ENCODE peak calls at places on chromosomes 13 and 19, in four cellular contexts. W is IMR-90, N is H9, U is H1. Y is an unnamed sample.

GRCh38 chr13:37023871-37024270 is 23.3 kb downstream of the EXOSC8 start:
- DNase-seq in W (peak), N (no peak), U (no peak), Y (no peak)

GRCh38 chr13:102642475-102642874 is 45.7 kb downstream of the TPP2 start:
- DNase-seq in W (no peak), N (no peak), U (no peak), Y (no peak)

GRCh38 chr19:480016-480855 is 16.1 kb upstream of the MADCAM1 start:
- DNase-seq in W (no peak), N (peak), U (no peak), Y (peak)

GRCh38 chr19:18456974-18457373 is 19.0 kb upstream of the ISYNA1 start:
- DNase-seq in W (no peak), N (no peak), U (no peak), Y (no peak)

GRCh38 chr19:2888739-2889224 is 11.9 kb upstream of the ZNF57 start:
- DNase-seq in W (no peak), N (peak), U (no peak), Y (no peak)

GRCh38 chr13:99690426-99691189 is 189.3 kb downstream of the TM9SF2 start:
- DNase-seq in W (no peak), N (no peak), U (no peak), Y (peak)

GRCh38 chr13:113495494-113496251 is 5.2 kb upstream of the DCUN1D2 start:
- DNase-seq in W (peak), N (peak), U (no peak), Y (peak)

GRCh38 chr19:43482193-43482592 is 16.8 kb upstream of the LYPD3 start:
- DNase-seq in W (no peak), N (no peak), U (no peak), Y (no peak)

GRCh38 chr19:17797397-17798201 is 2.7 kb downstream of the B3GNT3 start:
- DNase-seq in W (no peak), N (no peak), U (no peak), Y (no peak)

GRCh38 chr19:1650627-1651009 is 1.8 kb downstream of the TCF3 start:
- DNase-seq in W (peak), N (no peak), U (no peak), Y (peak)

GRCh38 chr13:51758691-51759090 is 45.3 kb downstream of the DHRS12 start:
- DNase-seq in W (no peak), N (no peak), U (no peak), Y (no peak)
- H3K56ac ChIP-seq in W (no peak), N (no peak), U (no peak), Y (no peak)

DNA sequence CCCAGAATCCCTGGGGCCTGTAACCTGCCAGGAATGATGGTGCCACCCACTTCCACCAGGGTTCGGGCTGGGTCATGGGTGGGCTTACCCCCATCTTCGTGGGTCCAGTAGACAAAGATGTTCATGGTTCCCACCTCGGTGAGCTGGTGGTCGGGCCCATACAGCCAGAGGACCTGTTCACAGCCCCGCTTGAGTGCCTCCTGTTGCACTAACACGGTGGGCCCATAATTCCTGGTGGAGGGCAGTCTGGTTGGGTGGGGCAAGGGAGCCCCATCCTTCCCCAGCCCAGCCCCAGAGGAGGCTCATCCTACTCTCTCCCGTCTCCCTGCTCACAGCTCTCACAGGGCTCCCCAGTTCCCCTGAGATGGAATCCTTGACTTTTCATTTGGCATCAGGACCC is 13.7 kb downstream of the BCAT2 start:
- DNase-seq in W (no peak), N (no peak), U (no peak), Y (no peak)
- H3K27ac ChIP-seq in W (no peak), N (no peak), U (no peak), Y (no peak)

DNA sequence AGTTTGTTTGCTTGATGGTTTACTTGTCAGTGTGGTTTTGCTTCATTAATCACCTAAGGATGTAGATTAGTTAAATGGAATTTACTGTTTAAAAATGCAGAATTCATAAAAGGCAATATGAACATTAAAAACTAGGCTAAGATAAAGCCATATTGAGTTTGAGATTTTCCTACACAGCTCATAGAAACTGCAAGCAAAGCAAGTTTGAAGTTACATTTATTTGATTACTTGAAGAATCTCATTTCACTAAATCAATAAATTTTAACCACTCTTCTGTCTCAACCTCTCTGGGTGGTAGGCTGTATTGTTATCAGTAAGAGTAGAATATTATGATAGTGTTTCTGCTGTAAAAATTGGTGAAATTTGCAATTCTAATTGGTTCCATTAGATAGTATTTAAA is 1180.7 kb upstream of the SLC10A2 start:
- DNase-seq in W (no peak), N (no peak), U (no peak), Y (no peak)
- H3K56ac ChIP-seq in W (no peak), N (no peak), U (no peak), Y (no peak)

GRCh38 chr19:32674153-32674958 is 624 bp downstream of the ANKRD27 start:
- DNase-seq in W (no peak), N (no peak), U (no peak), Y (no peak)

GRCh38 chr19:32669205-32669785 is 5.7 kb downstream of the ANKRD27 start:
- DNase-seq in W (no peak), N (no peak), U (no peak), Y (no peak)

GRCh38 chr19:32673573-32673972 is 1.4 kb downstream of the ANKRD27 start:
- DNase-seq in W (no peak), N (no peak), U (no peak), Y (no peak)

GRCh38 chr19:32674959-32675719 is at the start of gene ANKRD27:
- DNase-seq in W (peak), N (peak), U (peak), Y (peak)

DNA sequence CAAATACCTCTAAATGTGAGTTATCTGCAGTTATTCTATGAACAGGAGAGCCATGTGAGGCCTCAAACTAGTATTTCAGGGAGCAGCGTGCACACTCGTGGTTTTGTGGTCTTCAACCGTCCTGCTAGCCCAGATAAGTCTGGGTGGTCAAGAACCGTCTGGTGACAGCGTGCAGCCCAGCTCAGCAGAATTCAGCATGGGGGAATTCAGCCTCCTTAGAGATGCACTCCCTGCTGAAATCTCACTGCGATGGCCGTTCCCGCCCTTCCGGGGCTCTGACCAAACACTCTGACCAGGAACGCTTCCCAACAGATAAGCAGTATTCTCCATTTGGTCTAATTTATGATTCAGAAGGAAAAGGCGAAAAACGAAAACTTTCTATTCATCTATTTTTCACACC is 3.1 kb downstream of the ANKRD27 start:
- DNase-seq in W (no peak), N (no peak), U (no peak), Y (no peak)
- H3K27ac ChIP-seq in W (no peak), N (no peak), U (no peak), Y (no peak)

GRCh38 chr19:50331187-50332013 is 2.2 kb upstream of the KCNC3 start:
- DNase-seq in W (no peak), N (peak), U (no peak), Y (peak)
- H3K56ac ChIP-seq in W (no peak), N (no peak), U (no peak), Y (peak)

GRCh38 chr19:31145909-31146453 is 203.3 kb downstream of the TSHZ3 start:
- DNase-seq in W (no peak), N (no peak), U (no peak), Y (no peak)

GRCh38 chr19:31144069-31144468 is 205.2 kb downstream of the TSHZ3 start:
- DNase-seq in W (no peak), N (no peak), U (no peak), Y (no peak)

GRCh38 chr19:31144471-31144870 is 204.8 kb downstream of the TSHZ3 start:
- DNase-seq in W (no peak), N (no peak), U (no peak), Y (peak)

GRCh38 chr19:31146546-31147183 is 202.6 kb downstream of the TSHZ3 start:
- DNase-seq in W (no peak), N (no peak), U (no peak), Y (no peak)

DNA sequence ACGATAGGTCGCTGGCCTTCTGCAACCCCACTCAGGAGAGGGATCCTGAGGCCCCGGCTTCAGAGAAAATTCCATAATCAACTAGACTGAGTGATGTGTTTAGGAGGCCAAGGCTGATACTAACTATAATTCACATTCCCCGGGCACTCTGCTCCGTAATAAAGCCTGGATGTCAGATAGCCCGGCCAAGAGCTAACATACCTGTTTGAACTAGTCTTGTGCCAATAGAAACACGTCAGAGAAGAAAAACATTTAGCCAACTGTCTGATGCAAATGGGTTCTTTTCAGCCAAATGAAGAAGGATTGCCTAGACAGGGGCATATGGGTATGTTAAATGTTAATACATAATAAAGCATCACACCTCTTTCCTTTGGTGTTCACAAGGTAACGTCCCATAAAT is 204.2 kb downstream of the TSHZ3 start:
- DNase-seq in W (no peak), N (no peak), U (no peak), Y (no peak)
- H3K27ac ChIP-seq in W (no peak), N (no peak), U (no peak), Y (no peak)

DNA sequence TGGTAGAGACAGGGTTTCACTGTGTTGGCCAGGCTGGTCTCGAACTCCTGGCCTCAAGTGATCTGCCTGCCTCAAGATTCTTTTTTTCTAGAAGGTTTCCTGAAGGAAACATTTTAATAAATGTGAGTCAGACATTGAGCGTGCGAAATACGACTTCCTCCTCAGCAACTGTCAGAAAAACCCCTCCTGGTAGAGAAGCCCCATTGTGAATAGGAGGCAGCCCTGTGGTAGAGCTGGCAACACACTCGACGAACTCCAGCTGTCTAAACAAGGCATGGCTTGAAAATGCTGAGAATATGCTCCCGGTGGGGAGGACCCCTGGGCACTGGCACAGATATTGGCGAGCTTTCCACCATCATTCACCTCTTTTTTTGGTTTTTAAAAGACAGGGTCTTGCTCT is 9.8 kb downstream of the ZNF333 start:
- DNase-seq in W (no peak), N (no peak), U (no peak), Y (no peak)
- H3K56ac ChIP-seq in W (no peak), N (no peak), U (no peak), Y (no peak)

DNA sequence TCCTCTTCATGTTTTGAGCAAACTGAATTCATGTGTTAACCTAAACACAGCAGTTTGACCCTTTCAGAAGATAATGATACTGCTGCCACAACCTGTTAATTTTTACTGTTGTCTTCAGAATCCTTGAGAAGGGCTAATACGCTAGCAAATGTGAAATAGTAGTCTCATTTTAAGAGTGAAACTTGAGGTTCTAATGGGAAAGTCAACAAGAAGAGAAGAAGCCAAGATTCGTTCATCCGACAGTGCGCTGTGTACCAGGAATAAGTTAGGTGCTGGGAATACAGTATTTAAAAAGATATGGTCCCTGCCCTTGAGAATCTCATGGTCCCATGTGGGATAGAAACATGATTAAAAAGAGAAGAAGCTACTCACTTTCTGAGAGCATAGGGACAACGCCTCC is 134.4 kb downstream of the KL start:
- DNase-seq in W (no peak), N (no peak), U (no peak), Y (no peak)
- H3K27ac ChIP-seq in W (no peak), N (no peak), U (no peak), Y (no peak)